ENCODE peak calls at places on chromosomes 2 and 18, in seven cellular contexts. H is astrocyte; T is upper lobe of right lung; O is Kasumi-1; B is glomerular endothelial cell; R is HT1080; M is natural killer cell treated with Interleukin-12 subunit alpha and Interleukin-12 subunit beta and Interleukin-15 and Interleukin-18, amount 100 ng/mL, for 72 hours. X is an unnamed sample.
A peak's percentile ranks its signal among the peaks of the same experiment; 100 is the strongest.

GRCh38 chr2:234694244-234695013 is 197.5 kb upstream of the ARL4C start:
- DNase-seq in M (no peak), O (no peak), T (no peak), H (peak; percentile 86), B (peak; percentile 67), R (peak; percentile 66), X (no peak)

GRCh38 chr2:263774-264492 is at the start of gene SH3YL1:
- DNase-seq in O (no peak), T (peak; percentile 90), B (no peak), H (peak; percentile 51), M (peak; percentile 73), R (no peak), X (no peak)

GRCh38 chr18:44130365-44130942 is 550.2 kb upstream of the SETBP1 start:
- DNase-seq in M (no peak), R (peak; percentile 29), B (peak; percentile 44), O (peak; percentile 62), H (peak; percentile 12), T (no peak), X (no peak)

GRCh38 chr2:217934321-217935131 is 68.3 kb downstream of the TNS1 start:
- DNase-seq in H (peak; percentile 98), M (no peak), R (peak; percentile 97), O (peak; percentile 71), B (no peak), T (no peak), X (peak; percentile 19)

GRCh38 chr2:30068067-30068466 is 78.7 kb upstream of the YPEL5 start:
- DNase-seq in M (no peak), O (no peak), B (no peak), T (no peak), R (no peak), H (no peak), X (no peak)

GRCh38 chr18:73168171-73168570 is 300.4 kb upstream of the NETO1 start:
- DNase-seq in B (no peak), M (no peak), O (no peak), T (no peak), H (no peak), R (no peak), X (no peak)

GRCh38 chr2:59691518-59692190 is 861.8 kb downstream of the BCL11A start:
- DNase-seq in B (no peak), O (no peak), M (no peak), T (no peak), R (no peak), H (no peak), X (no peak)

GRCh38 chr2:146734042-146734715 is 1110.7 kb upstream of the ACVR2A start:
- DNase-seq in M (no peak), H (peak; percentile 24), B (peak; percentile 34), T (no peak), R (peak; percentile 62), O (peak; percentile 89), X (no peak)

GRCh38 chr2:197387179-197387578 is 47.6 kb downstream of the SF3B1 start:
- DNase-seq in B (no peak), T (no peak), M (no peak), O (no peak), H (no peak), R (no peak), X (no peak)

GRCh38 chr2:108301558-108301957 is 12.9 kb downstream of the SULT1C2 start:
- DNase-seq in O (no peak), T (no peak), H (no peak), R (no peak), B (no peak), M (no peak), X (no peak)

GRCh38 chr2:160838691-160839090 is 321.5 kb upstream of the TANK start:
- DNase-seq in M (no peak), T (no peak), B (no peak), H (no peak), O (no peak), R (no peak), X (no peak)